ENCODE peak calls at places on chromosomes 13 and 19, in nine cellular contexts. I, B, K, Y, E, O, F, R and Z are unnamed samples.

GRCh38 chr19:38740252-38740592 is 4.1 kb downstream of the CAPN12 start:
- DNase-seq in I (no peak), B (no peak), K (no peak), Y (no peak), E (no peak), O (no peak), F (no peak), R (no peak), Z (no peak)

GRCh38 chr19:6765738-6766356 is 1.4 kb downstream of the SH2D3A start:
- DNase-seq in I (no peak), B (no peak), K (no peak), Y (peak), E (no peak), O (no peak), F (peak), R (no peak), Z (no peak)

GRCh38 chr13:85772379-85772778 is 26.8 kb downstream of the SLITRK6 start:
- DNase-seq in I (no peak), B (no peak), K (no peak), Y (no peak), E (no peak), O (no peak), F (no peak), R (no peak), Z (no peak)

GRCh38 chr13:61685683-61686013 is 270.0 kb upstream of the PCDH20 start:
- DNase-seq in I (peak), B (no peak), K (no peak), Y (no peak), E (no peak), O (no peak), F (peak), R (no peak), Z (no peak)

GRCh38 chr13:39483326-39483725 is 119.7 kb downstream of the LHFPL6 start:
- DNase-seq in I (no peak), B (no peak), K (no peak), Y (no peak), E (peak), O (no peak), F (no peak), R (no peak), Z (no peak)

GRCh38 chr13:99655351-99656091 is 154.2 kb downstream of the TM9SF2 start:
- DNase-seq in I (peak), B (no peak), K (no peak), Y (no peak), E (peak), O (no peak), F (no peak), R (no peak), Z (no peak)

GRCh38 chr19:5147074-5147970 is 178.4 kb downstream of the KDM4B start:
- DNase-seq in I (no peak), B (no peak), K (no peak), Y (no peak), E (no peak), O (no peak), F (no peak), R (no peak), Z (no peak)

GRCh38 chr13:98571955-98572662 is 4.8 kb downstream of the STK24 start:
- DNase-seq in I (no peak), B (no peak), K (no peak), Y (no peak), E (peak), O (peak), F (no peak), R (no peak), Z (no peak)

GRCh38 chr13:90867336-90867683 is 480.2 kb upstream of the MIR17HG start:
- DNase-seq in I (peak), B (peak), K (peak), Y (peak), E (peak), O (peak), F (peak), R (no peak), Z (peak)

GRCh38 chr13:98783856-98784478 is 31.5 kb upstream of the SLC15A1 start:
- DNase-seq in I (no peak), B (no peak), K (no peak), Y (no peak), E (no peak), O (no peak), F (no peak), R (no peak), Z (no peak)

GRCh38 chr13:63163903-63164302 is 1748.3 kb upstream of the PCDH20 start:
- DNase-seq in I (peak), B (no peak), K (no peak), Y (no peak), E (no peak), O (no peak), F (no peak), R (no peak), Z (no peak)

GRCh38 chr13:71290963-71291937 is 575.8 kb downstream of the DACH1 start:
- DNase-seq in I (no peak), B (no peak), K (peak), Y (peak), E (peak), O (peak), F (no peak), R (no peak), Z (peak)

GRCh38 chr13:71285700-71286099 is 581.3 kb downstream of the DACH1 start:
- DNase-seq in I (peak), B (no peak), K (no peak), Y (no peak), E (no peak), O (no peak), F (peak), R (no peak), Z (no peak)
- TF ChIP-seq CTCF in I (peak), B (no peak), K (no peak), Y (peak), E (no peak), O (peak), F (peak), R (no peak), Z (peak)

GRCh38 chr13:35881360-35881759 is 249.8 kb downstream of the DCLK1 start:
- DNase-seq in I (no peak), B (no peak), K (no peak), Y (no peak), E (peak), O (no peak), F (no peak), R (no peak), Z (no peak)

GRCh38 chr13:35874704-35875103 is 256.5 kb downstream of the DCLK1 start:
- DNase-seq in I (no peak), B (no peak), K (no peak), Y (no peak), E (no peak), O (peak), F (no peak), R (no peak), Z (no peak)

GRCh38 chr13:35882722-35883497 is 248.3 kb downstream of the DCLK1 start:
- DNase-seq in I (no peak), B (no peak), K (no peak), Y (no peak), E (no peak), O (no peak), F (peak), R (no peak), Z (no peak)

GRCh38 chr13:35876601-35877000 is 254.6 kb downstream of the DCLK1 start:
- DNase-seq in I (no peak), B (no peak), K (no peak), Y (no peak), E (no peak), O (no peak), F (no peak), R (no peak), Z (no peak)

GRCh38 chr13:35879111-35879510 is 252.1 kb downstream of the DCLK1 start:
- DNase-seq in I (no peak), B (no peak), K (no peak), Y (no peak), E (no peak), O (no peak), F (peak), R (no peak), Z (no peak)
- TF ChIP-seq CTCF in I (no peak), B (no peak), K (no peak), Y (no peak), E (no peak), O (no peak), F (peak), R (no peak), Z (no peak)

DNA sequence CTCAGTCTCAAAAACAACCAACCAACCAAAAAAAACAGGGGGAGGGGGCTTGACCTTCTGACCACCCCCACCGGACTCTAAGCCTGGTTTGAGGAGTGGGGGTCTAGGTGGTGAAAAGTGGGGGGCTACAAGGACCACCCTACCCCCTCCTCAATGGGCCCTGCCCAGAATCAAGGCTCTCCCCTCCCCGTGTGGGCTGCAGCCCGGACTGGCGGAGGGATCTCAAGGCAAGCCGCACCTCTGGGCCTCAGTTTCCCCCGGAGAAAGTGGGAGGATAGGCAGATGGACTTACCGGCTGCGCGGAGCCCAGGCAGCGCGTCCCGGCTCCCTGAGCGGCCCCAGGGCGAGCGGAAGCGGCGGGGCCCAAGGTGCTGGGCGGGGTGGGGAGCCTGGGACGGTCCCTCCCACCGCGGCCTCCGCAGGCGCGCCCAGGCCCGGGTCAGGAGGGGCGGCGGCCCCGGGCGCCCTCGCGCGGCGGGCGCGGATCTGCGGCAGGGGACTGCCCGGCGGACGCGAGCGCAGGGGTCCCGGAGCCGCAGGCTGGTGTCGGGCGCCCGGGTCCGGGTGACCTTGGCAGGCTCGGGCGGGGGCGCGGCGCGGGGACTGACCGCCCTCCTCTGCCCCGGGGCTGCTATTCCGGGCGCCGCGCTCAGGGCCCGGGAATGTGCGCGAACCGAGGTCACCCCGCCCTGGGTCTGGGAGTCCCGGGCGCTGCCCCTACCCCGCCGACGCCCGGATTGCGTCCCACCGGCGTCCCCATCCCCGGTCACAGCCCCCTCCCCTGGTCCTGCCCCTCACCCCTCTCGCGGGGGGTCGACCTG is at the start of gene ADAMTSL5:
- DNase-seq in I (peak), B (no peak), K (no peak), Y (no peak), E (peak), O (peak), F (peak), R (peak), Z (peak)
- TF ChIP-seq CTCF in I (no peak), B (no peak), K (no peak), Y (peak), E (peak), O (peak), F (peak), R (no peak), Z (peak)

DNA sequence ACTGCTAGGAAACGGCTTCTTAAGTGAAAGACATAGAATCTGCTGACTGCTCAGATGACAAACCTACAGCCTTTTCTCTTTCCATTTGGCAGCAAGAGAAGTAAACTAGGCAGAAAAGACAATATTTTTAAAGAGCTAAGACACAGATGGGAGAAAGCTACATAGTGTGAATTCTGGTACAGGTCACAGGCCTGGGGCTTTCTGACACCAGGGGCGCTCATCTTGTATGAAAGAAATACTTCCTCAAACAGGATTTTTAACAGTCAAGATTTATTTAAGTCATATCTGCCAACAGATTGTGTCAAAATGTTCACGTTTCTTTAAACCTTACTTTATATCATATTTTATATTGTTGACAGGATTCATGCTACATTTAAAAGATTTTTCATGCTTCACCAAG is 78.4 kb downstream of the MIPEP start:
- DNase-seq in I (no peak), B (no peak), K (no peak), Y (no peak), E (no peak), O (no peak), F (no peak), R (no peak), Z (peak)
- TF ChIP-seq CTCF in I (peak), B (no peak), K (no peak), Y (no peak), E (no peak), O (no peak), F (peak), R (no peak), Z (peak)